ENCODE peak calls at places on chromosome 12, in ten cellular contexts. N is colonic mucosa; O is HAP-1; M is NCI-H1694 treated with DMSO at 0.1 percent for 48 hours; B is NCI-H345; P is activated naive CD8-positive, alpha-beta T cell treated with anti-CD3 and anti-CD28 coated beads for 36 hours; K is heart right ventricle; A is activated CD4-positive, alpha-beta T cell treated with anti-CD3 and anti-CD28 coated beads, Interleukin-2, amount 50 U/mL, for 4 hours; F is fibroblast of pulmonary artery; S is H7. X is an unnamed sample.

GRCh38 chr12:98808243-98808895 is 163.3 kb downstream of the APAF1 start:
- DNase-seq in N (no peak), S (no peak), O (no peak), K (no peak), A (no peak), B (no peak), P (no peak), F (no peak), M (no peak), X (peak)

GRCh38 chr12:92987846-92988621 is 58.9 kb upstream of the EEA1 start:
- DNase-seq in S (peak), O (no peak), K (peak), P (peak), F (no peak), A (no peak), M (no peak), N (no peak), B (no peak), X (no peak)

GRCh38 chr12:4270016-4270669 is 3.4 kb upstream of the CCND2 start:
- DNase-seq in N (peak), M (no peak), K (no peak), P (peak), S (peak), O (no peak), F (no peak), A (peak), B (no peak), X (no peak)

GRCh38 chr12:114853003-114853529 is 169.1 kb upstream of the TBX3 start:
- DNase-seq in N (no peak), F (no peak), O (no peak), K (peak), M (no peak), A (no peak), S (no peak), P (no peak), B (no peak), X (no peak)

GRCh38 chr12:67426067-67426466 is 156.9 kb downstream of the CAND1 start:
- DNase-seq in A (no peak), P (no peak), O (peak), S (no peak), N (peak), M (no peak), K (no peak), B (peak), F (peak), X (no peak)

GRCh38 chr12:13084898-13085640 is 18.4 kb downstream of the GSG1 start:
- DNase-seq in A (no peak), B (no peak), P (no peak), F (no peak), S (no peak), K (no peak), M (no peak), N (no peak), O (no peak), X (no peak)

GRCh38 chr12:52587563-52587962 is 13.7 kb downstream of the KRT72 start:
- DNase-seq in S (no peak), B (no peak), N (no peak), A (no peak), K (no peak), O (no peak), F (no peak), P (no peak), M (no peak), X (no peak)

GRCh38 chr12:1587927-1588573 is 6.3 kb downstream of the FBXL14 start:
- DNase-seq in N (no peak), O (peak), K (no peak), B (no peak), M (no peak), A (no peak), F (no peak), S (peak), P (no peak), X (no peak)

GRCh38 chr12:24600996-24601395 is 347.9 kb downstream of the BCAT1 start:
- DNase-seq in O (no peak), B (no peak), M (no peak), F (peak), A (no peak), S (no peak), K (no peak), N (no peak), P (no peak), X (peak)

GRCh38 chr12:86724716-86725115 is 468.5 kb upstream of the MGAT4C start:
- DNase-seq in F (peak), O (no peak), M (no peak), K (no peak), N (no peak), S (no peak), A (no peak), P (no peak), B (no peak), X (no peak)

GRCh38 chr12:18981732-18982131 is 147.8 kb upstream of the PLEKHA5 start:
- DNase-seq in M (no peak), N (no peak), K (no peak), S (no peak), A (no peak), B (no peak), F (no peak), P (no peak), O (no peak), X (no peak)

GRCh38 chr12:106986625-106987389 is at the start of gene MTERF2:
- DNase-seq in K (peak), O (peak), F (peak), S (peak), B (peak), N (peak), P (peak), M (peak), A (peak), X (peak)

GRCh38 chr12:3042394-3042793 is 34.8 kb upstream of the TSPAN9 start:
- DNase-seq in B (peak), M (no peak), N (no peak), K (peak), O (no peak), F (no peak), S (peak), P (no peak), A (no peak), X (no peak)

X was measured in glomerular endothelial cell.